ENCODE peak calls at places on chromosomes 16 and 17, in six cellular contexts. S, E, J, C, G and B are unnamed samples.

GRCh38 chr17:39687546-39688474 is at the start of gene PGAP3:
- DNase-seq in C (peak), G (peak), S (peak), E (peak), J (peak), B (peak)

GRCh38 chr17:21140911-21141310 is 14.1 kb downstream of the DHRS7B start:
- DNase-seq in C (no peak), J (no peak), G (no peak), S (no peak), E (no peak), B (peak)

GRCh38 chr17:65576939-65577338 is 15.5 kb upstream of the AXIN2 start:
- DNase-seq in C (no peak), S (no peak), E (no peak), J (no peak), G (no peak), B (no peak)

GRCh38 chr17:55177159-55177913 is 87.4 kb upstream of the HLF start:
- DNase-seq in E (no peak), C (no peak), S (no peak), G (peak), J (no peak), B (peak)

GRCh38 chr17:59001158-59001814 is 105.4 kb downstream of the TRIM37 start:
- DNase-seq in G (peak), C (no peak), J (no peak), S (peak), E (no peak), B (peak)

GRCh38 chr16:67562918-67563707 is 787 bp downstream of the CTCF start:
- DNase-seq in G (peak), J (peak), E (peak), C (peak), S (peak), B (peak)

GRCh38 chr17:40069751-40070643 is 7.2 kb downstream of the THRA start:
- DNase-seq in S (peak), C (peak), J (no peak), E (no peak), G (peak), B (peak)

GRCh38 chr16:84313921-84314320 is 19.2 kb downstream of the WFDC1 start:
- DNase-seq in J (no peak), G (no peak), E (no peak), S (no peak), C (no peak), B (no peak)

GRCh38 chr17:29949708-29950107 is 8.3 kb downstream of the EFCAB5 start:
- DNase-seq in J (no peak), E (no peak), C (no peak), S (no peak), G (no peak), B (no peak)

GRCh38 chr16:17409894-17410293 is 60.9 kb downstream of the XYLT1 start:
- DNase-seq in S (no peak), E (no peak), C (no peak), G (no peak), J (no peak), B (no peak)

GRCh38 chr16:14097182-14097951 is 26.2 kb downstream of the MRTFB start:
- DNase-seq in G (peak), S (peak), J (no peak), E (no peak), C (no peak), B (no peak)

GRCh38 chr17:17232303-17232621 is 4.7 kb downstream of the FLCN start:
- DNase-seq in C (no peak), S (no peak), G (no peak), E (no peak), J (peak), B (no peak)

GRCh38 chr17:78372811-78373210 is 5.6 kb upstream of the PGS1 start:
- DNase-seq in C (peak), E (no peak), G (no peak), S (no peak), J (no peak), B (no peak)

DNA sequence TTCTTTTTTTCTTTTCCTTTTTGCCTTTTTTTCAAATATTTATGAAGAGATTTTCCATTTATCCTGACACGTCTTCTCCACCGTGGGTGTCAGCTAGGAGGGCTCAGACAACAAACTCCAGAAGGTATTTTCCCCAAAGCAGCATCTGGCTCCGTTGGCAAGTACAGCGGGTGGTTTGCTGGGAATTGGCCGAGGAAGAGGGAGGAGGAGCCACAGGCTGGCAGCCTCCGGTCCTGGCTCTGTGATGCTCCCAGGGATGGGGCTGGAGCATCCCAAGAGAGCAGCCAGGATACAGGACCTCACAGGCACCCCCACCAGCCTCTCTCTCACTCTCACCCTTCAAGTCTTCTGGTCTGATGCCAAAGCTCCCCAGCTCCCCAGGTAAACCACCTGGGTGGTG is 10.8 kb upstream of the CACNG4 start:
- DNase-seq in S (no peak), G (no peak), J (no peak), C (no peak), E (no peak), B (no peak)
- TF ChIP-seq CTCF in S (no peak), G (no peak), J (no peak), C (no peak), E (no peak), B (no peak)

DNA sequence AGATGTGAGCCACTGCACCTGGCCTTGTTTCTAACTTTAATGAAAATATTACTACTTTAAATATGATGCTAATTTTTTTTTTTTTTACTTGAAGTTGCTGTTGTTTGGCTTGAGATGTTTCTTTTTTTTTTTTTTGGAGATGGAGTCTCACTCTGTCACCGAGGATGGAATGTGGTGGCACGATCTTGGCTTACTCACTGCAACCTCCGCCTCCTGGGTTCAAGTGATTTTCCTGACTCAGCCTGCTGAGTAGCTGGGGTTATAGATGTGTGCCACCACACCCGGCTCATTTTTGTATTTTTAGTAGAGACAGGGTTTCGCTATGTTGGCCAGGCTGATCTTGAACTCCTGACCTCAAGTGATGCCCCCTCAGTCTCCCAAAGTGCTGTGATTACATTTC is 23.6 kb downstream of the IGSF6 start:
- DNase-seq in G (no peak), S (no peak), E (no peak), C (no peak), J (no peak), B (no peak)
- TF ChIP-seq CTCF in G (no peak), S (no peak), E (no peak), C (no peak), J (no peak), B (no peak)

GRCh38 chr17:41777157-41777578 is 9.3 kb downstream of the JUP start:
- DNase-seq in S (no peak), G (no peak), E (no peak), C (peak), J (no peak), B (no peak)
- TF ChIP-seq CTCF in S (no peak), G (no peak), E (no peak), C (peak), J (peak), B (no peak)

DNA sequence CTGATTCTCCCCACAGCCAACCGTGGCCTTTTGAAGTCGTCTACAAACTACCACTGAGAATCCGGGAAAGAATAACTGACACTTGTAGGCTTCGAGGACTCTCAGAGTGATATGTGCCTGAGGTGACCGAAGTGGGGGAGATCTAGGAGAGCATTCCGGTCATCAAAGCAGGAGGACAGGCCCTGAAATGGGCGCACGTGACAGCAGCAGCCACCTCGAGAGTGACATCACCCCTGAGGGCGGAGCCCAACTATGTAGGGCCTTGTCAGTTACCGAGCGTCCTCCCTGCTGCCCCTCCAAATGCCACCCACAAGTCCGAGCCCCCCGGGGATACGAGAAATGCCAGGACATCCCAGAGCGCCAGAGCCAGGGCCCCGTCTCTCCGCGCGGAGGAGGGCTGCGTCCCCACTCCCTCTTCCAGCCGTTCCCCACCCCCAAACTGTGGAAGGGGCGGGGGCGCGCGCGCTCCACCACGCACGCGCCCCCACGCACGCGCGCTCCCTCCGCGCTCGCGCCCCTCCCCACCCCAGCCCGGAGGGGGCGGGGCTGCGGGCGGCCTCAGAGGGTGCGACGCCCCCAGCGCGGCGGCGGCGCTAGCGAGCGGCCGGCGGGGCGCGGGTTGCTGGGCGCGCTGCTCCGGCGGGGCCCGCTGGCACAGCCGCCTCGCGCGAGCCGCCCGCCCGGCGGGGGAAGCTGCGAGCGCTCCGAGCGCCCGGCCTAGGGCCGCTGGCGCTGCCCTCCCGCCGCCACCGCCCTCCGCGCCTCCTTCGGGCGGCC is at the start of gene TANC2:
- DNase-seq in G (peak), C (peak), S (peak), E (peak), J (peak), B (peak)
- TF ChIP-seq CTCF in G (no peak), C (no peak), S (no peak), E (no peak), J (no peak), B (no peak)

DNA sequence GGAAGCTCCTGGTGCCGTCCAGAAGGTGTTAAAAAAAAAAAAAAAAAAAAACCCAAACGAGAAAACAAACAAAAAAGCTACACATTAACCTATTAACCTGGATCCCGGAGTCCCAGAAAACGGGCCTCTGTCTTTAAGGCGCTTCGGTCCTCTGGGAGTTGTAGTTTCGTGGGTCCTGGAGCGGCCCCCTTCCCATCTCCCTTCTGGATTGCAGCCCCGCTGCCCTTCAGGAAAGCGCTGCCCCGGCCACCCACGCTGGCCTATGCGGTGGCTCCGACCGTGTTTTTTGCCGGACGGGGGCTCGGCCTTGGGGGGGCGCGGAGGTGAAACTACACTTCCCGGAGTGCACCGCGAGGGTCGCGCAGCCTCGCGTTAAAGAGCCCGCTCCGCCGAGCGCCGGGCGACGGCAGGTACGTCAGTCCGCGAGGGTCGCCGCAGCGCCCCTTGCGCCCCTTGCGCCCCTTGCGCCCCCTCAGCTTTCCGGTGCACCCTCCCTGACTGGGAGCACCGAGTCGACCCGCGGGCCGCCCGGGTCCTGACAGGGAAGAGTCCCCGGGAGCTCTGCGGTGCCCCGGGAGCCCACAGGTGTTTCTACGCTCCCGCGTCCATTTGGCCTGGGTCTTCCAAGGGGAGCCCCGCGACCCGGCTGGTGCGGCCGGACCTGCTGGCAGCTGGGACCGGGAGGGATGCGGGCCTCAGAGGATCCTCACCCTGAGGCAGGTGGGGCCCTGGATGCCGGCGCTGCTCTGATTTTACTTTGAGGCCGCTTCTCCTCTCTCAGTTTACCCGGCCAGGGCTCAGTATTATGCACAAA is at the start of gene FCSK:
- DNase-seq in J (peak), C (peak), S (peak), G (peak), E (peak), B (peak)
- TF ChIP-seq CTCF in J (peak), C (no peak), S (no peak), G (no peak), E (peak), B (peak)

GRCh38 chr16:24674877-24675276 is 54.6 kb upstream of the TNRC6A start:
- DNase-seq in S (no peak), E (no peak), C (no peak), J (no peak), G (no peak), B (no peak)

GRCh38 chr16:24670623-24671454 is 58.6 kb upstream of the TNRC6A start:
- DNase-seq in C (peak), G (peak), S (peak), E (peak), J (peak), B (peak)

GRCh38 chr16:24668481-24669001 is 60.9 kb upstream of the TNRC6A start:
- DNase-seq in C (no peak), S (no peak), E (no peak), G (no peak), J (peak), B (no peak)

GRCh38 chr16:24673155-24673554 is 56.3 kb upstream of the TNRC6A start:
- DNase-seq in C (no peak), E (no peak), J (no peak), S (no peak), G (no peak), B (no peak)

GRCh38 chr16:24671455-24671954 is 57.9 kb upstream of the TNRC6A start:
- DNase-seq in J (no peak), E (no peak), C (no peak), G (no peak), S (no peak), B (no peak)
- TF ChIP-seq CTCF in J (peak), E (no peak), C (no peak), G (no peak), S (no peak), B (no peak)